ENCODE peak calls at places on chromosomes 11 and 22, in ten cellular contexts. One of them, this sample, is unnamed.

GRCh38 chr22:38310518-38311330 is 6.5 kb downstream of the CSNK1E start:
- DNase-seq in sigmoid colon: peak
- DNase-seq in BJ: no peak
- DNase-seq in astrocyte of the cerebellum: no peak
- DNase-seq in cardiac fibroblast: no peak
- DNase-seq in esophagus squamous epithelium: no peak
- DNase-seq in epithelial cell of proximal tubule: no peak
- DNase-seq in testis: no peak
- DNase-seq in heart right ventricle: peak
- DNase-seq in foreskin fibroblast: peak
- DNase-seq in this sample: no peak

GRCh38 chr22:32265882-32266767 is 11.0 kb upstream of the SLC5A4 start:
- DNase-seq in cardiac fibroblast: peak
- DNase-seq in BJ: no peak
- DNase-seq in testis: peak
- DNase-seq in epithelial cell of proximal tubule: peak
- DNase-seq in foreskin fibroblast: peak
- DNase-seq in sigmoid colon: peak
- DNase-seq in esophagus squamous epithelium: no peak
- DNase-seq in heart right ventricle: peak
- DNase-seq in astrocyte of the cerebellum: peak
- DNase-seq in this sample: peak

GRCh38 chr11:70301191-70301590 is 30.7 kb downstream of the PPFIA1 start:
- DNase-seq in heart right ventricle: no peak
- DNase-seq in BJ: no peak
- DNase-seq in sigmoid colon: no peak
- DNase-seq in epithelial cell of proximal tubule: no peak
- DNase-seq in astrocyte of the cerebellum: no peak
- DNase-seq in testis: no peak
- DNase-seq in esophagus squamous epithelium: no peak
- DNase-seq in foreskin fibroblast: no peak
- DNase-seq in cardiac fibroblast: no peak
- DNase-seq in this sample: no peak

GRCh38 chr11:40602866-40603578 is 856.4 kb downstream of the LRRC4C start:
- DNase-seq in sigmoid colon: no peak
- DNase-seq in testis: no peak
- DNase-seq in cardiac fibroblast: no peak
- DNase-seq in astrocyte of the cerebellum: no peak
- DNase-seq in esophagus squamous epithelium: no peak
- DNase-seq in heart right ventricle: no peak
- DNase-seq in foreskin fibroblast: no peak
- DNase-seq in BJ: no peak
- DNase-seq in epithelial cell of proximal tubule: peak
- DNase-seq in this sample: no peak

GRCh38 chr11:104148696-104149095 is 15.3 kb downstream of the PDGFD start:
- DNase-seq in epithelial cell of proximal tubule: no peak
- DNase-seq in sigmoid colon: no peak
- DNase-seq in esophagus squamous epithelium: no peak
- DNase-seq in heart right ventricle: no peak
- DNase-seq in testis: no peak
- DNase-seq in cardiac fibroblast: no peak
- DNase-seq in foreskin fibroblast: peak
- DNase-seq in astrocyte of the cerebellum: no peak
- DNase-seq in BJ: no peak
- DNase-seq in this sample: no peak

GRCh38 chr11:111046291-111046690 is 199.2 kb upstream of the POU2AF2 start:
- DNase-seq in cardiac fibroblast: no peak
- DNase-seq in sigmoid colon: no peak
- DNase-seq in esophagus squamous epithelium: no peak
- DNase-seq in heart right ventricle: no peak
- DNase-seq in foreskin fibroblast: peak
- DNase-seq in testis: no peak
- DNase-seq in astrocyte of the cerebellum: peak
- DNase-seq in epithelial cell of proximal tubule: no peak
- DNase-seq in BJ: peak
- DNase-seq in this sample: no peak

GRCh38 chr11:126963603-126964353 is 36.8 kb downstream of the KIRREL3 start:
- DNase-seq in testis: no peak
- DNase-seq in astrocyte of the cerebellum: peak
- DNase-seq in esophagus squamous epithelium: no peak
- DNase-seq in foreskin fibroblast: peak
- DNase-seq in epithelial cell of proximal tubule: peak
- DNase-seq in BJ: no peak
- DNase-seq in cardiac fibroblast: no peak
- DNase-seq in sigmoid colon: no peak
- DNase-seq in heart right ventricle: no peak
- DNase-seq in this sample: no peak

GRCh38 chr11:70026012-70026411 is 52.1 kb upstream of the ANO1 start:
- DNase-seq in testis: no peak
- DNase-seq in sigmoid colon: no peak
- DNase-seq in foreskin fibroblast: no peak
- DNase-seq in cardiac fibroblast: no peak
- DNase-seq in epithelial cell of proximal tubule: no peak
- DNase-seq in heart right ventricle: no peak
- DNase-seq in astrocyte of the cerebellum: no peak
- DNase-seq in esophagus squamous epithelium: no peak
- DNase-seq in BJ: no peak
- DNase-seq in this sample: no peak

GRCh38 chr22:42439821-42440674 is 7.8 kb upstream of the NFAM1 start:
- DNase-seq in cardiac fibroblast: peak
- DNase-seq in foreskin fibroblast: peak
- DNase-seq in esophagus squamous epithelium: no peak
- DNase-seq in BJ: no peak
- DNase-seq in epithelial cell of proximal tubule: no peak
- DNase-seq in sigmoid colon: no peak
- DNase-seq in testis: no peak
- DNase-seq in heart right ventricle: peak
- DNase-seq in astrocyte of the cerebellum: no peak
- DNase-seq in this sample: no peak

GRCh38 chr11:119724956-119725355 is 4.0 kb downstream of the NECTIN1 start:
- DNase-seq in epithelial cell of proximal tubule: no peak
- DNase-seq in cardiac fibroblast: no peak
- DNase-seq in foreskin fibroblast: no peak
- DNase-seq in sigmoid colon: no peak
- DNase-seq in BJ: no peak
- DNase-seq in testis: no peak
- DNase-seq in esophagus squamous epithelium: no peak
- DNase-seq in heart right ventricle: no peak
- DNase-seq in astrocyte of the cerebellum: no peak
- DNase-seq in this sample: no peak

GRCh38 chr11:93145381-93145780 is 52.4 kb downstream of the SLC36A4 start:
- DNase-seq in BJ: no peak
- DNase-seq in epithelial cell of proximal tubule: no peak
- DNase-seq in sigmoid colon: no peak
- DNase-seq in heart right ventricle: no peak
- DNase-seq in cardiac fibroblast: no peak
- DNase-seq in testis: no peak
- DNase-seq in esophagus squamous epithelium: no peak
- DNase-seq in astrocyte of the cerebellum: no peak
- DNase-seq in foreskin fibroblast: no peak
- DNase-seq in this sample: no peak

GRCh38 chr22:40423246-40423753 is 52.9 kb downstream of the SGSM3 start:
- DNase-seq in cardiac fibroblast: no peak
- DNase-seq in esophagus squamous epithelium: no peak
- DNase-seq in foreskin fibroblast: no peak
- DNase-seq in sigmoid colon: peak
- DNase-seq in heart right ventricle: no peak
- DNase-seq in astrocyte of the cerebellum: no peak
- DNase-seq in epithelial cell of proximal tubule: no peak
- DNase-seq in BJ: no peak
- DNase-seq in testis: no peak
- DNase-seq in this sample: no peak

GRCh38 chr11:121291896-121292502 is 572 bp upstream of the SC5D start:
- DNase-seq in BJ: no peak
- DNase-seq in sigmoid colon: no peak
- DNase-seq in esophagus squamous epithelium: no peak
- DNase-seq in epithelial cell of proximal tubule: peak
- DNase-seq in astrocyte of the cerebellum: peak
- DNase-seq in heart right ventricle: no peak
- DNase-seq in testis: no peak
- DNase-seq in cardiac fibroblast: peak
- DNase-seq in foreskin fibroblast: peak
- DNase-seq in this sample: peak

GRCh38 chr22:36731916-36732315 is 28.4 kb upstream of the CACNG2 start:
- DNase-seq in esophagus squamous epithelium: no peak
- DNase-seq in epithelial cell of proximal tubule: no peak
- DNase-seq in sigmoid colon: peak
- DNase-seq in foreskin fibroblast: no peak
- DNase-seq in heart right ventricle: no peak
- DNase-seq in testis: no peak
- DNase-seq in BJ: no peak
- DNase-seq in cardiac fibroblast: no peak
- DNase-seq in astrocyte of the cerebellum: no peak
- DNase-seq in this sample: no peak

GRCh38 chr11:43419460-43419859 is 60.7 kb downstream of the TTC17 start:
- DNase-seq in esophagus squamous epithelium: no peak
- DNase-seq in foreskin fibroblast: peak
- DNase-seq in heart right ventricle: no peak
- DNase-seq in cardiac fibroblast: peak
- DNase-seq in astrocyte of the cerebellum: peak
- DNase-seq in testis: peak
- DNase-seq in BJ: no peak
- DNase-seq in sigmoid colon: no peak
- DNase-seq in epithelial cell of proximal tubule: no peak
- DNase-seq in this sample: no peak

GRCh38 chr11:99534812-99535211 is 514.1 kb downstream of the CNTN5 start:
- DNase-seq in heart right ventricle: no peak
- DNase-seq in esophagus squamous epithelium: no peak
- DNase-seq in BJ: no peak
- DNase-seq in sigmoid colon: no peak
- DNase-seq in testis: no peak
- DNase-seq in foreskin fibroblast: peak
- DNase-seq in cardiac fibroblast: peak
- DNase-seq in epithelial cell of proximal tubule: no peak
- DNase-seq in astrocyte of the cerebellum: no peak
- DNase-seq in this sample: no peak

DNA sequence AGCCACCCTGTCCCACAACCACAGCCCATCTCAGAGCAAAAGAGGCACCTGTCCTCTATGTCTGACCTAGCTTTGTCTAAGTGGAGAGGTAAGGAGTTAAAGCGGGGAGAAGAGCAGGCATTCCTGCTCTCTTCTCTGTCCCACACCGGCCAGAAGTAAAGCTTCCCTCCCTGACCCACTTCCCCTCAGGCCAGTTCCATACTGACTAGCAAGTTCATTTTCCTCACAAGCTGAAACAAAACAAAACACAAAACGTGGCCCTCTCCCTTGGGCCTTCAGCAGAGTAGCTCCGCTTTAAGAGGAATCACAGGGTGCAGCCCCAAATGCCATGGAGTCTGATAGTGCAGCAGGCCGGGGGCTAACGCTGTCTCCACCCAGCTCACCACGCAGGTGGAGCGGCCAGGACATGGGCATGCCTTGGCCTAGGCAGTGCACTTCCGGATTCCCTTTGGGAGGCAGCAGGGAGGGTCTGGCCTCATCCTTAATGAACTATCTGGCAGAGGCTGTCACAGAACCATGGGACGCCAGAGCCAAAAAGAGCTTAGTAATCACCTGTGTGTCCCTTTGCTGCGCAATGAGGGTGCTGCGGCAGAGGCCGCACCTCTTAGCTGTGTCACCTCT is 34.0 kb downstream of the FLI1 start:
- DNase-seq in epithelial cell of proximal tubule: no peak
- DNase-seq in astrocyte of the cerebellum: no peak
- DNase-seq in esophagus squamous epithelium: no peak
- DNase-seq in BJ: no peak
- DNase-seq in foreskin fibroblast: no peak
- DNase-seq in testis: no peak
- DNase-seq in cardiac fibroblast: no peak
- DNase-seq in sigmoid colon: no peak
- DNase-seq in heart right ventricle: no peak
- DNase-seq in this sample: no peak
- TF ChIP-seq CTCF in epithelial cell of proximal tubule: no peak
- TF ChIP-seq CTCF in astrocyte of the cerebellum: no peak
- TF ChIP-seq CTCF in esophagus squamous epithelium: no peak
- TF ChIP-seq CTCF in BJ: no peak
- TF ChIP-seq CTCF in foreskin fibroblast: no peak
- TF ChIP-seq CTCF in testis: no peak
- TF ChIP-seq CTCF in cardiac fibroblast: no peak
- TF ChIP-seq CTCF in sigmoid colon: no peak
- TF ChIP-seq CTCF in heart right ventricle: no peak
- TF ChIP-seq CTCF in this sample: no peak

DNA sequence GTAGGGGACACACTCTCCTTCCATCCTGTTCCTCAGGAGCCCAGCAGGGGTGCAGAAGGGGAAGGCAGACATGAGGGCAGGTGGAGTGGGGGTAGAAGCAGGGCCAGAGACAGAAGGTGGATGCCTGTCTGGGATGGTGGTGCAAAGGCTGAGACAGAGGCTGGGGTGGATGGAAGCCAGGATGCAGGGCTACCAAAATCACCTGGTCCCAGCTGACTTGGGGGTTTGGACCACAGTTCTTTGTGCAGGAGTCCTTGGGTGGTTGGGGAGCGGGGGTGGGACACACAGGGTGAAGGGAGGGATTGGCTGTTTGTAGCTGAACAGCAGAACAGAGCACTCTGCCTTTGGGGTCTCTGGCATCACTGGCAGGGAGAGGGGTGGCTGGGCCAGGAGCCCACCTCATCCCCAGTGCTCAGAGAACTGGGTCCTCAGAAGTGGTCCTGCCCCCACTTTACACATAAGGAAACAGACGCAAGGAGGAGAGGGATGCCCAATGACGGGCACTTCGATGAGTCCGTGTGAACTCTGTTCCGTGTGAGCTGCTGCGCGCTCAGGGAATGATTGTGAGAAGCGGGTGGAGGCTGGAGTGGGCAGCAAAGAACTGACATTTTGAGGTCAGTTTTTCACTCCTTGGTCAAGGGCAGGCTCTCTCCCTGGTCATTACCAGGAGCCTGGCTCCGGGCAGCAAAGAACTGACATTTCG is 1.8 kb downstream of the TAGLN start:
- DNase-seq in cardiac fibroblast: peak
- DNase-seq in astrocyte of the cerebellum: no peak
- DNase-seq in esophagus squamous epithelium: no peak
- DNase-seq in heart right ventricle: no peak
- DNase-seq in BJ: no peak
- DNase-seq in epithelial cell of proximal tubule: no peak
- DNase-seq in sigmoid colon: no peak
- DNase-seq in testis: no peak
- DNase-seq in foreskin fibroblast: no peak
- DNase-seq in this sample: no peak
- H3K4me3 ChIP-seq in cardiac fibroblast: peak
- H3K4me3 ChIP-seq in astrocyte of the cerebellum: peak
- H3K4me3 ChIP-seq in esophagus squamous epithelium: peak
- H3K4me3 ChIP-seq in heart right ventricle: peak
- H3K4me3 ChIP-seq in BJ: peak
- H3K4me3 ChIP-seq in epithelial cell of proximal tubule: no peak
- H3K4me3 ChIP-seq in sigmoid colon: peak
- H3K4me3 ChIP-seq in testis: peak
- H3K4me3 ChIP-seq in foreskin fibroblast: peak
- H3K4me3 ChIP-seq in this sample: peak

GRCh38 chr11:7143908-7144307 is 55.1 kb downstream of the RBMXL2 start:
- DNase-seq in astrocyte of the cerebellum: peak
- DNase-seq in epithelial cell of proximal tubule: no peak
- DNase-seq in cardiac fibroblast: peak
- DNase-seq in testis: no peak
- DNase-seq in BJ: no peak
- DNase-seq in esophagus squamous epithelium: no peak
- DNase-seq in sigmoid colon: no peak
- DNase-seq in heart right ventricle: no peak
- DNase-seq in foreskin fibroblast: peak
- DNase-seq in this sample: no peak
- TF ChIP-seq CTCF in astrocyte of the cerebellum: no peak
- TF ChIP-seq CTCF in epithelial cell of proximal tubule: peak
- TF ChIP-seq CTCF in cardiac fibroblast: peak
- TF ChIP-seq CTCF in testis: no peak
- TF ChIP-seq CTCF in BJ: peak
- TF ChIP-seq CTCF in esophagus squamous epithelium: no peak
- TF ChIP-seq CTCF in sigmoid colon: no peak
- TF ChIP-seq CTCF in heart right ventricle: peak
- TF ChIP-seq CTCF in foreskin fibroblast: no peak
- TF ChIP-seq CTCF in this sample: peak

GRCh38 chr11:118180300-118180703 is 3.9 kb upstream of the SCN2B start:
- DNase-seq in heart right ventricle: peak
- DNase-seq in testis: peak
- DNase-seq in epithelial cell of proximal tubule: no peak
- DNase-seq in BJ: no peak
- DNase-seq in foreskin fibroblast: peak
- DNase-seq in astrocyte of the cerebellum: no peak
- DNase-seq in esophagus squamous epithelium: no peak
- DNase-seq in cardiac fibroblast: peak
- DNase-seq in sigmoid colon: peak
- DNase-seq in this sample: peak
- H3K4me3 ChIP-seq in heart right ventricle: no peak
- H3K4me3 ChIP-seq in testis: no peak
- H3K4me3 ChIP-seq in epithelial cell of proximal tubule: no peak
- H3K4me3 ChIP-seq in BJ: no peak
- H3K4me3 ChIP-seq in foreskin fibroblast: no peak
- H3K4me3 ChIP-seq in astrocyte of the cerebellum: no peak
- H3K4me3 ChIP-seq in esophagus squamous epithelium: no peak
- H3K4me3 ChIP-seq in cardiac fibroblast: no peak
- H3K4me3 ChIP-seq in sigmoid colon: no peak
- H3K4me3 ChIP-seq in this sample: no peak

This sample was measured in retinal pigment epithelial cell.